ENCODE peak calls at places on chromosomes 4 and X, in eight cellular contexts. V is neural progenitor cell, L is endodermal cell, P is A549, E is left ventricle myocardium inferior, U is psoas muscle, I is colonic mucosa, B is mucosa of descending colon. S is an unnamed sample.

GRCh38 chr4:243407-243806 is 61.9 kb downstream of the ZNF732 start:
- DNase-seq in I (no peak), E (no peak), L (no peak), U (no peak), P (no peak), V (no peak), B (no peak), S (no peak)

GRCh38 chr4:182711211-182711610 is 206.0 kb downstream of the DCTD start:
- DNase-seq in E (no peak), P (no peak), B (no peak), I (no peak), U (no peak), V (no peak), L (no peak), S (no peak)

GRCh38 chr4:115433501-115433900 is 320.1 kb upstream of the NDST4 start:
- DNase-seq in B (no peak), I (no peak), P (no peak), V (no peak), U (no peak), E (no peak), L (no peak), S (no peak)

GRCh38 chr4:61763682-61764081 is 563.6 kb downstream of the ADGRL3 start:
- DNase-seq in V (no peak), L (no peak), I (no peak), U (no peak), P (no peak), B (no peak), E (no peak), S (no peak)

GRCh38 chrX:108362026-108362425 is 76.2 kb downstream of the COL4A6 start:
- DNase-seq in U (no peak), V (no peak), E (no peak), P (no peak), B (no peak), I (no peak), L (no peak), S (no peak)

GRCh38 chr4:14000091-14000814 is 372.7 kb upstream of the BOD1L1 start:
- DNase-seq in P (no peak), E (no peak), L (no peak), I (no peak), B (no peak), V (no peak), U (no peak), S (no peak)

GRCh38 chrX:18566748-18567147 is 105.2 kb downstream of the RS1 start:
- DNase-seq in P (no peak), V (no peak), L (no peak), B (no peak), E (no peak), I (no peak), U (no peak), S (no peak)

GRCh38 chrX:49231333-49232000 is 1.7 kb downstream of the CACNA1F start:
- DNase-seq in U (no peak), E (no peak), V (no peak), B (no peak), I (no peak), P (no peak), L (no peak), S (no peak)

GRCh38 chr4:56742080-56742871 is 61.2 kb upstream of the HOPX start:
- DNase-seq in P (no peak), B (no peak), L (no peak), V (no peak), I (no peak), U (no peak), E (no peak), S (no peak)

GRCh38 chrX:20270557-20270880 is 3.8 kb upstream of the RPS6KA3 start:
- DNase-seq in E (no peak), B (no peak), I (no peak), V (no peak), U (no peak), P (no peak), L (no peak), S (no peak)

GRCh38 chrX:1506916-1507315 is 30.1 kb downstream of the P2RY8 start:
- DNase-seq in P (no peak), L (no peak), B (no peak), E (no peak), V (no peak), I (no peak), U (no peak), S (no peak)

GRCh38 chr4:99126376-99126775 is 17.7 kb downstream of the ADH4 start:
- DNase-seq in B (no peak), I (no peak), E (no peak), U (no peak), P (no peak), V (no peak), L (no peak), S (no peak)

GRCh38 chr4:126778348-126778747 is 854.4 kb upstream of the INTU start:
- DNase-seq in V (no peak), L (no peak), P (no peak), U (no peak), B (no peak), I (no peak), E (no peak), S (no peak)

GRCh38 chr4:125115941-125116340 is 198.8 kb upstream of the FAT4 start:
- DNase-seq in L (no peak), P (peak; percentile 2), U (no peak), V (no peak), B (no peak), I (no peak), E (no peak), S (no peak)

GRCh38 chr4:127421418-127421817 is 211.3 kb upstream of the INTU start:
- DNase-seq in L (no peak), V (no peak), U (no peak), I (no peak), B (no peak), E (no peak), P (no peak), S (no peak)

GRCh38 chr4:76883147-76883546 is 14.8 kb downstream of the SOWAHB start:
- DNase-seq in B (no peak), I (no peak), L (no peak), E (no peak), V (no peak), U (no peak), P (no peak), S (no peak)

GRCh38 chr4:184288451-184289178 is 70.9 kb upstream of the ENPP6 start:
- DNase-seq in V (no peak), I (peak; percentile 54), B (peak; percentile 40), U (no peak), P (no peak), L (no peak), E (no peak), S (no peak)

GRCh38 chr4:73311428-73311827 is 52.8 kb upstream of the ANKRD17 start:
- DNase-seq in L (no peak), U (no peak), P (no peak), V (no peak), I (no peak), E (no peak), B (no peak), S (no peak)

DNA sequence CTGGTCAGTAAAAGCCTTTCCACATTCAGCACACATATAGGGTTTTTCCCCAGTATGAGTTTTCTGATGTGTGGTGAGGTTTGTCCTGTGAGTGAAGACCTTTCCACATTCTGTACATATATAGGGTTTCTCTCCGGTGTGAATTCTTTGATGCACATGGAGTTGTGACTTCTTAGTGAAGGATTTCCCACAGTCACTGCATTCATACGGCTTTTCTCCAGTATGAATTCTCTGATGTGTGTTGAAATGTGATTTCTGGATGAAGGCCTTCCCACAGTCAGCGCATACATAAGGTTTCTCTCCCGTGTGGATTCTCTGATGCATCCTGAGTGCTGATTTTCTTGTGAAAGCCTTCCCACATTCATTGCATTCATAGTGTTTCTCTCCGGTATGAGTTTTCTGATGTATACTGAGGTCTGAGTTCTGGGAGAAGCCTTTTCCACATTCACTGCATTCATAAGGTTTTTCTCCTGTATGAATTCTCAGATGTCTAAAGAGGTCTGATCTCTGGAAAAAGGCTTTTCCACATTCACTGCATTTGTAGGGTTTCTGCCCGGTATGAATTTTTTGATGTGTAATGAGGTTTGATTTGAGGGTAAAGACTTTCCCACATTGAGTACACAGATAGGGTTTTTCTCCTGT is 34.7 kb downstream of the ZNF41 start:
- DNase-seq in L (no peak), I (no peak), E (no peak), U (no peak), V (no peak), B (no peak), P (no peak), S (no peak)
- H3K9me3 ChIP-seq in L (peaks cover 33% of the 10 kb centered on the region), I (peaks cover 5% of the 10 kb centered on the region), E (peaks cover 23% of the 10 kb centered on the region), U (peaks cover 42% of the 10 kb centered on the region), V (peaks cover 30% of the 10 kb centered on the region), B (peaks cover 26% of the 10 kb centered on the region), P (peaks cover 64% of the 10 kb centered on the region), S (peaks cover 13% of the 10 kb centered on the region)

GRCh38 chr4:28723371-28723770 is 1862.7 kb downstream of the STIM2 start:
- DNase-seq in B (no peak), E (no peak), U (no peak), V (no peak), L (peak; percentile 71), P (no peak), I (no peak), S (no peak)

DNA sequence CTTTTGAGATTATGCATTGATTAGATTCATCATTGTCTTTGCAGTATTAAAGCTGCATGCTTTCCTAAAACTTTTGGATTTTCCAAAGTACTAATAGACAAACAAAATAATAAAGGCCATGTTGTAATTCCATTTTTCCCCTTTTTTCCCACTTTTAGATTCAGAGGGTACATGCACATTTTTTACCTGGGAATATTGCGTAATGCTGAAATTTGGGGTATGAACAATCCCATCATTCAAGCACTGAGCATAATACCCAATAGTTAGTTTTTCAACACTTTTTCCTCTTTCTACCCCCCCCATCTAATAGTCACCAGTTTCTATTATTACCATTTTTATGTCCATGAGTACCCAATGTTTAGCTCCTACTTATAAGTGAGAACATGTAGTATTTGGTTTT is 1863.6 kb downstream of the STIM2 start:
- DNase-seq in U (no peak), P (no peak), B (no peak), L (no peak), V (no peak), I (no peak), E (no peak), S (no peak)
- H3K9me3 ChIP-seq in U (peaks cover 3% of the 10 kb centered on the region), P (no peaks in the 10 kb centered on the region), B (no peaks in the 10 kb centered on the region), L (peaks cover 11% of the 10 kb centered on the region), V (no peaks in the 10 kb centered on the region), I (no peaks in the 10 kb centered on the region), E (peaks cover 7% of the 10 kb centered on the region), S (no peaks in the 10 kb centered on the region)

DNA sequence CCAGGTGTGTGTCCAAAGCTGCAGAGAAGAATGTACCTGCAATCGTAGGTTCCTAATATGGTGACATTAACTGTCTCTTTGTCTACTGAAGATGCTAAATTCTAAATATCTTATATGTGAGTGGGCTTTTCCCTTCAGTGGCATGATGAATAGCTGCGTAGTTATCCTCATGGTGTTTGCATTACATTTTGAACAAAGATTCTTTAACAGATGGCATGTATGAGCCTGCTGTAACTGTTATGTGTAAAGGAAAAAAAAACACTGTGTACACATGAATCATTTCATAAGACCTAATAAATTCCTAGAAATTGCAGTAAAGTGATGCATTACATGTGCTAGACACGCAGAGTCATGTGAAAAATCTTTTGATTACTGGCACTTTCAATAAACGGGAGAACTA is 288.0 kb downstream of the SH2D1A start:
- DNase-seq in U (no peak), I (no peak), E (no peak), L (no peak), P (no peak), B (no peak), V (no peak), S (peak; percentile 40)
- H3K9me3 ChIP-seq in U (no peaks in the 10 kb centered on the region), I (no peaks in the 10 kb centered on the region), E (no peaks in the 10 kb centered on the region), L (no peaks in the 10 kb centered on the region), P (no peaks in the 10 kb centered on the region), B (no peaks in the 10 kb centered on the region), V (no peaks in the 10 kb centered on the region), S (no peaks in the 10 kb centered on the region)

DNA sequence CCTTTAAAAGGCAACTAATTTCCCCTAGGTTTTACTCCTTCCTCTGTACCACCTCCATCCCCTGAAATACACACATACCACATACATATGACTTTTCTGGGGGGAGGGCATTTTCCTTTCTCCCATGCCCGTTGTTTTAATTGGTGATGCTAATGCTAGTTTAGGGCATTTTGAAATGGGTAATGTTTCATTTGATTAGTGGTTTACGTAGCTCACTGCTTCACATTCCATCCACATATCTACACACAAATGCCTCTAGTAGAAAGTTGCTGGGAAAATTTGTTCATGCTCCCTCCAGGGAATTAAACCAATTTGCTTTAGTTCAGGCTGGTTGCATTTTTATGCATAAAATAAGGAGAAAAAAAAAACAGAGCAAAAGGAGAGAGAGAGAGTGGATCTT is 231.2 kb downstream of the FRAS1 start:
- DNase-seq in V (no peak), B (no peak), I (no peak), E (no peak), P (no peak), L (no peak), U (no peak), S (no peak)
- H3K9me3 ChIP-seq in V (no peaks in the 10 kb centered on the region), B (no peaks in the 10 kb centered on the region), I (no peaks in the 10 kb centered on the region), E (no peaks in the 10 kb centered on the region), P (no peaks in the 10 kb centered on the region), L (peaks cover 14% of the 10 kb centered on the region), U (no peaks in the 10 kb centered on the region), S (no peaks in the 10 kb centered on the region)